ENCODE peak calls at places on chromosomes 13 and 19, in seven cellular contexts. Y is activated B cell treated with CpG ODN at 0.5 μM for 24 hours; Q is cardiac muscle cell; C is naive B cell; B is endothelial cell; N is CD4-positive, alpha-beta memory T cell; T is NCI-H187 treated with DMSO at 0.1 percent for 48 hours. O is an unnamed sample.

GRCh38 chr19:28468701-28469459 is 744.1 kb downstream of the UQCRFS1 start:
- DNase-seq in Y (no peak), Q (no peak), C (peak), B (no peak), N (no peak), T (no peak), O (peak)

GRCh38 chr19:35171730-35172129 is 17.2 kb downstream of the FXYD5 start:
- DNase-seq in Y (no peak), Q (no peak), C (no peak), B (no peak), N (no peak), T (no peak), O (no peak)

GRCh38 chr13:83168575-83168974 is 713.7 kb downstream of the SLITRK1 start:
- DNase-seq in Y (no peak), Q (no peak), C (no peak), B (no peak), N (no peak), T (no peak), O (no peak)

GRCh38 chr13:76383671-76384461 is 502.3 kb downstream of the KCTD12 start:
- DNase-seq in Y (no peak), Q (peak), C (no peak), B (no peak), N (no peak), T (no peak), O (no peak)

GRCh38 chr19:48613852-48614435 is 932 bp downstream of the FAM83E start:
- DNase-seq in Y (no peak), Q (peak), C (no peak), B (no peak), N (no peak), T (no peak), O (no peak)

GRCh38 chr13:88908896-88909535 is 1237.8 kb downstream of the SLITRK5 start:
- DNase-seq in Y (no peak), Q (peak), C (no peak), B (no peak), N (no peak), T (no peak), O (no peak)

GRCh38 chr13:50635504-50635903 is 208.0 kb downstream of the DLEU7 start:
- DNase-seq in Y (no peak), Q (no peak), C (peak), B (no peak), N (no peak), T (no peak), O (peak)

GRCh38 chr13:26584713-26585112 is 27.2 kb downstream of the WASF3 start:
- DNase-seq in Y (no peak), Q (no peak), C (no peak), B (no peak), N (no peak), T (no peak), O (no peak)

GRCh38 chr13:50923272-50923671 is 13.7 kb downstream of the RNASEH2B start:
- DNase-seq in Y (no peak), Q (no peak), C (no peak), B (no peak), N (no peak), T (no peak), O (no peak)

GRCh38 chr19:44623080-44623479 is 9.7 kb downstream of the IGSF23 start:
- DNase-seq in Y (no peak), Q (no peak), C (no peak), B (peak), N (no peak), T (no peak), O (peak)

GRCh38 chr19:54462713-54463530 is 656 bp downstream of the LENG9 start:
- DNase-seq in Y (peak), Q (peak), C (peak), B (peak), N (peak), T (no peak), O (peak)

GRCh38 chr13:45714170-45714569 is 12.1 kb downstream of the CBY2 start:
- DNase-seq in Y (no peak), Q (no peak), C (no peak), B (no peak), N (no peak), T (no peak), O (no peak)

GRCh38 chr13:41652735-41653361 is 195.5 kb downstream of the RGCC start:
- DNase-seq in Y (no peak), Q (peak), C (no peak), B (peak), N (peak), T (no peak), O (peak)

GRCh38 chr19:39301562-39301961 is 5.4 kb downstream of the IFNL1 start:
- DNase-seq in Y (no peak), Q (no peak), C (no peak), B (no peak), N (no peak), T (no peak), O (no peak)

GRCh38 chr13:29161653-29162052 is 341.5 kb downstream of the MTUS2 start:
- DNase-seq in Y (no peak), Q (no peak), C (no peak), B (no peak), N (no peak), T (no peak), O (no peak)

GRCh38 chr19:57053401-57053800 is 66.4 kb upstream of the USP29 start:
- DNase-seq in Y (no peak), Q (no peak), C (no peak), B (no peak), N (no peak), T (no peak), O (no peak)

GRCh38 chr19:48341006-48341405 is 15.7 kb downstream of the EMP3 start:
- DNase-seq in Y (no peak), Q (no peak), C (no peak), B (no peak), N (no peak), T (no peak), O (no peak)

GRCh38 chr13:36945078-36945477 is 25.0 kb upstream of the SMAD9 start:
- DNase-seq in Y (no peak), Q (no peak), C (no peak), B (no peak), N (no peak), T (no peak), O (no peak)

GRCh38 chr19:4284176-4284958 is 5.3 kb downstream of the SHD start:
- DNase-seq in Y (no peak), Q (peak), C (no peak), B (no peak), N (no peak), T (no peak), O (no peak)

GRCh38 chr13:43544011-43544410 is 242.8 kb downstream of the ENOX1 start:
- DNase-seq in Y (no peak), Q (no peak), C (no peak), B (no peak), N (no peak), T (no peak), O (no peak)

GRCh38 chr19:35449347-35450043 is 1.4 kb downstream of the FFAR2 start:
- DNase-seq in Y (no peak), Q (no peak), C (no peak), B (no peak), N (no peak), T (no peak), O (no peak)

GRCh38 chr19:48935864-48936263 is 2.4 kb downstream of the DHDH start:
- DNase-seq in Y (no peak), Q (no peak), C (no peak), B (no peak), N (no peak), T (no peak), O (no peak)

GRCh38 chr19:6739884-6740588 is 556 bp downstream of the TRIP10 start:
- DNase-seq in Y (peak), Q (peak), C (no peak), B (peak), N (no peak), T (no peak), O (no peak)

GRCh38 chr13:72953391-72953960 is 105.3 kb upstream of the KLF5 start:
- DNase-seq in Y (no peak), Q (no peak), C (no peak), B (no peak), N (no peak), T (no peak), O (no peak)

GRCh38 chr13:40485611-40486517 is 180.6 kb downstream of the FOXO1 start:
- DNase-seq in Y (no peak), Q (no peak), C (peak), B (no peak), N (peak), T (no peak), O (no peak)

GRCh38 chr13:46386996-46387851 is at the start of gene RUBCNL:
- DNase-seq in Y (peak), Q (peak), C (peak), B (peak), N (no peak), T (no peak), O (no peak)

GRCh38 chr13:60111726-60112125 is 52.0 kb downstream of the DIAPH3 start:
- DNase-seq in Y (no peak), Q (no peak), C (no peak), B (no peak), N (no peak), T (no peak), O (no peak)

O was measured in GF-D8.